ENCODE peak calls at places on chromosomes 4 and X, in four cellular contexts. A is A549, W is K562, U is GM12878. O is an unnamed sample.
A peak's percentile ranks its signal among the peaks of the same experiment; 100 is the strongest.

GRCh38 chr4:159281781-159282180 is 178.9 kb downstream of the RAPGEF2 start:
- DNase-seq in U (no peak), W (no peak), A (no peak), O (no peak)

GRCh38 chr4:139367421-139368090 is 65.3 kb upstream of the NDUFC1 start:
- DNase-seq in W (no peak), U (no peak), A (no peak), O (no peak)

GRCh38 chr4:17763931-17764330 is 17.5 kb downstream of the FAM184B start:
- DNase-seq in U (no peak), W (no peak), A (no peak), O (no peak)

GRCh38 chrX:2488621-2489285 is 12.0 kb downstream of the DHRSX start:
- DNase-seq in U (no peak), W (no peak), A (no peak), O (no peak)

GRCh38 chr4:9942921-9943600 is 78.2 kb downstream of the SLC2A9 start:
- DNase-seq in A (no peak), W (no peak), U (no peak), O (no peak)

GRCh38 chr4:94517492-94517891 is 65.8 kb downstream of the PDLIM5 start:
- DNase-seq in A (no peak), W (no peak), U (no peak), O (no peak)

GRCh38 chrX:110224926-110225617 is 92.8 kb downstream of the AMMECR1 start:
- DNase-seq in A (no peak), W (no peak), U (no peak), O (no peak)

GRCh38 chr4:13178621-13179020 is 305.5 kb downstream of the RAB28 start:
- DNase-seq in W (no peak), A (no peak), U (no peak), O (no peak)

GRCh38 chr4:128378668-128379067 is 91.1 kb upstream of the PGRMC2 start:
- DNase-seq in U (no peak), A (no peak), W (no peak), O (no peak)

GRCh38 chrX:23811135-23811781 is 28.3 kb downstream of the SAT1 start:
- DNase-seq in W (no peak), A (peak; percentile 43), U (no peak), O (no peak)

DNA sequence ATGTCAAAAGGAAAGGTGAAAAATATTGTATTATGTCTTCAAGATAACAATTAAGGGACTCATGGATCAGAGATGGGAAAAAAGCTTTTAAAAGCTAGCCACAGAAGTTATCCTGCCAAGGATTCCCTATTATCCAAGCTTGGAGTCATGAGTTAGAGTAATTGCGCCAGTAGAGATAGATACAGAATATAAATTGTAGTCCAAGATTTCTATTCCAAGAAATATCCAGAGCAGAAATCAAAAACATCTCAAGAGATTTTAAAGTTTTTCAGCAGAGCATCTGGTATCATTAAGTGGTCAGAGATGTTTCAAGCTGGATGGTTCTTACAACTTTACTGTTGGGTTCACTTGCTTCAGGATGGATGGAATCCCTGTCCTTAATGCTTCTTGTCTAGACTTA is 186.7 kb downstream of the PCDH18 start:
- DNase-seq in U (no peak), W (no peak), A (no peak), O (no peak)
- TF ChIP-seq CTCF in U (no peak), W (no peak), A (no peak), O (no peak)

GRCh38 chrX:19794690-19795089 is 92.7 kb downstream of the SH3KBP1 start:
- DNase-seq in A (no peak), W (no peak), U (no peak), O (no peak)

GRCh38 chrX:19800821-19801220 is 86.6 kb downstream of the SH3KBP1 start:
- DNase-seq in U (no peak), W (no peak), A (no peak), O (no peak)

GRCh38 chrX:19795289-19795688 is 92.1 kb downstream of the SH3KBP1 start:
- DNase-seq in W (no peak), A (no peak), U (no peak), O (no peak)

GRCh38 chrX:19799319-19800182 is 87.8 kb downstream of the SH3KBP1 start:
- DNase-seq in U (no peak), W (no peak), A (no peak), O (no peak)

DNA sequence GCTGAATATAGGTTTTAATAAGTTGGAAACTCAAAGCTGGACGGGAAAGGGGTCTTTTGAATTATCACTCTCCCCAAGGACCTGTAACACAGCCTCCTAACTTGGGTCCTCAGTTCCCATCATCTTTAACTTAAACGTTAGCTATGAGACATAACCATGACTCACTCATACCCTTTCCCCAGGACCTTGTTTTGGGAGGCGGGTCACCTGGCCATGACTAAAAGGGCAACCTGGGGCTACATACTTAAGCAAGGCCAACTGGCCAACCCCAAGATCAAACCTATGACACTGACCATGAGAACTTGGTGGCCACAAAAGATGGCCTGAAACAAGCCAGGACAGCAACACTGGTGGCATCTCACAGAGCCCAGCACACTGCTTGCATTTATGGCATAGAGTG is 89.0 kb downstream of the SH3KBP1 start:
- DNase-seq in U (no peak), A (no peak), W (no peak), O (no peak)
- TF ChIP-seq CTCF in U (no peak), A (no peak), W (no peak), O (no peak)

DNA sequence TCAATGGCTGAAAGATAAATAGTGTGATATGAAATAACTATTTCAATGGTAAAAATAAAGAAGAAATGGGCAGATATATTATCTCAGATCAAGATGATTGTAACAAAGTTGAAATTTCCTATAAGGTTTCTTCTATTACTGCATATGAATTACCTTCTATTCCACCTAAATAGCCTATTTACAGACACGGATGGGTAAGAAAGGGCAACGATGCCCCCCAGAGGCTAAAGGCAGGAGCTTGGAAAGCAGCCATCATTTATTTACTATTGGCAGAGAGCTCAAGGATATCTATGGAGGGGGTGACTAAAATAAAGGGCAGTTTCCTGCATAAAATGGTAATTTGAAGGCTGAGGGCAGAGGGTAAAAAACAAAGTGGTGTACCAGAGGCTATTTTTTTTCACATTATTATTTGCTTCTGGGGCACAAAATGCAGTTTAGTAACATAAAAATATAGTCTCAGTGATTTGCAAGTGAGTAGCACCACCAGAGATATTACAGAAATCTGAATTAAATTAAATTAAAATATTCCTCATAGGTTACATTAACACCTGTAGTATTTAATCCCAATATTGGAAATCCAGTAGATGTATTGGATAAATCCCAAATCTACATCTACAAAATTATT is 123.1 kb downstream of the BTC start:
- DNase-seq in U (no peak), A (peak; percentile 84), W (peak; percentile 13), O (peak; percentile 61)
- TF ChIP-seq CTCF in U (peak; percentile 52), A (peak; percentile 74), W (peak; percentile 90), O (peak; percentile 43)

DNA sequence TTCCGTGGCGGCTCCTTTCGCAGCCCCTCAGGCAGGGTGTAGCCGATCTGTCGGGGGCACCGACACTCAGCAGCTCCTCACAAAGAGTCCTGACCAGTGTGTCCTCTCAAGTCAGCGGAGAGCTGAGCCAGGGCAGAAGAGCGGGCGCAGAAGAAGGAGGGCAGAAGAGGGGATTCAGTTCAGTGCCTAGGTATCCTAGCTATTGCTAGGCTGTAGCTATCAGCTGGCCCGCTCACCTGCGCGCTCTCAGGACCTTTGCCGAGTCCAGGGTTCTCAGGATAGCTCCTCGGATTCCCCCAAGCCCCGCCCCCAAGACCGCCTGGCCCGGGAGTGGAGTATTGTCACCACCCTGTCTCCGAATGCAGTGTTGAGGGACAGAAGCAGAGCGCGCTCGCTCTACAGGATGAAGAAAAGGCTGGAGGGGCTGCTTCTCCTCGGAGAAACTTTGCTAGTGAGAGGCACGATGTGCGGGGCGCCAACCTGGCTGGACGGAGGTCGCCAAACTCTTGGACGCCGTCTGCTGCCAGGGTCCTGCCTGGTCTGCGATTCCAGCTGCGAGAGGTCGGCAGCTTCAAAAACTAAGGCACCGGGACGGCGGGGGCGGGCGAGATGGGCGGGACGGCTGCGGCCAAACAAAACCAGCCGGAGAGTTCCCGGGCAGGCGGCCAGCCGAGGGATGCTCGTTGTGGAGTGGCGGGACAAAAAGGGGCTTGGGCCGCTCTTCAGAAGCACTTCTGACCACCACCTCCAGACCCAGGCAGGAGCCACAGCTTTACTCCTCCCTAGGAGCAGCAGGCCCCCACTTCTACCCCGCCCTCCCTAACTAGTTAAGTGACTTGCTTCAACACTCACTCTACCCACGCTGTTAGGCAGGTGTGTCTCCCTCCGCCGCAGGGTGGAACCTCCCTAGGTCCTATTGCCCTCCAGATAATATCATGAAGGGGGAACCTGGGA is at the start of gene XKRX:
- DNase-seq in A (peak; percentile 23), U (no peak), W (peak; percentile 13), O (peak; percentile 17)
- TF ChIP-seq CTCF in A (no peak), U (no peak), W (no peak), O (no peak)

DNA sequence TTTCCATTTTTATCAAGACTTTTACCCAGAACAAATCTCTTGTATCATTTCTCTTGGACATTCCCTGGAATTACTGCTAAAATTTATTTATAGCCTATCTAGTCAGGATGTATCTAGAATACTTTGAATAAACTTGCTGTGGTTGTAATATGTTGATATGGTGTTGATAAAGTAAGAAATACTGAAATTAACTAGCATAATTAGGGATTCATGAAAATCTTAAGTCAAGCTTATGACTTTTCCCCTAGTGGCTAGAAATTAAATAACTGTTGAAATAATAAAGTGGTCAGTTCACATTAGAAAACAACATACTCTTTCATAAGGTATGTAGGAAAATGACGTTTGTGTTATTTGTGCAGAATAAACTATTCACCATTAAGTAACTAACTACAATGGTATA is 73.1 kb upstream of the ANKRD50 start:
- DNase-seq in A (no peak), U (no peak), W (no peak), O (no peak)
- TF ChIP-seq CTCF in A (no peak), U (no peak), W (no peak), O (peak; percentile 55)

GRCh38 chrX:153953892-153954617 is 9.6 kb upstream of the RENBP start:
- DNase-seq in W (no peak), U (no peak), A (no peak), O (no peak)
- TF ChIP-seq CTCF in W (no peak), U (no peak), A (no peak), O (no peak)

DNA sequence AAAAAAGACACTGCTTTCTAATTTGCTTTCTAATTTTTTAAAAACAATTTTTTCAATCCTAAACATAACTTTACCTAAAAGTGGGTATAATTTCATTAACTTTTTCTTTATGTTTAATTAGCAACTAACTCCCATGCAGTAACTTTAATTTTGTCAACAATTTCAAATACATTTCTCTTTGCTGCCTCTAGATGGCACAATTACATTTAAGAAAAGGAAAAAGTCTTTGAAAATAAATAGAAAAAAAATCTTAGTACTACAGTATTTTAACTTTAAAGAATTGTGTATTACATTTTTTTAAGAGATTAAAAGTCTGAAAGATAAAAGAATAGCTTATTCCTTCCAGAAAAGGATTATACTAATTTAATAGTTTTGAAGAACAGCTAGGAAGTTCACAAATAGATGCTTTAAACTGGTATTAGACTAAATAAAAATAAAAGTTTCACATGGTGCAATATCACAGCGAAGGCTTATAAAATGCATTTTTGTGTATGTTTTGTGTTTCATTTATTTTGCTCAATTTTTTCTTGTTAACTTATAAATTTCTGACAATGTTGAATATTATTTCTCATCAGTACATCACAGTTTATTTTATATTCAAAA is 105.1 kb downstream of the ADGRA3 start:
- DNase-seq in U (no peak), A (no peak), W (no peak), O (no peak)
- TF ChIP-seq CTCF in U (peak; percentile 31), A (peak; percentile 26), W (peak; percentile 46), O (peak; percentile 75)

O was measured in endothelial cell.